ENCODE peak calls at places on chromosomes 16 and 17, in ten cellular contexts. A is RWPE1, Z is GM13977, Y is foreskin fibroblast, O is BE2C, K is fibroblast of pulmonary artery, T is type B pancreatic cell, J is psoas muscle, U is tibial artery, B is fibroblast of mammary gland. W is an unnamed sample.

GRCh38 chr17:77560841-77561240 is 397.7 kb upstream of the TNRC6C start:
- DNase-seq in A (no peak), Z (no peak), Y (no peak), O (no peak), K (no peak), T (no peak), J (no peak), U (no peak), B (no peak), W (no peak)

GRCh38 chr17:40422990-40423611 is 5.4 kb upstream of the TOP2A start:
- DNase-seq in A (no peak), Z (no peak), Y (no peak), O (peak), K (no peak), T (peak), J (no peak), U (no peak), B (no peak), W (peak)

GRCh38 chr16:84600343-84601229 is 17.3 kb downstream of the COTL1 start:
- DNase-seq in A (no peak), Z (peak), Y (no peak), O (no peak), K (no peak), T (no peak), J (no peak), U (no peak), B (no peak), W (no peak)

GRCh38 chr17:75246404-75246803 is 15.0 kb downstream of the GGA3 start:
- DNase-seq in A (no peak), Z (no peak), Y (no peak), O (no peak), K (no peak), T (no peak), J (no peak), U (no peak), B (no peak), W (no peak)

GRCh38 chr17:77437747-77438146 is 297.0 kb downstream of the SEC14L1 start:
- DNase-seq in A (no peak), Z (no peak), Y (no peak), O (no peak), K (no peak), T (no peak), J (no peak), U (no peak), B (no peak), W (no peak)

GRCh38 chr16:54931757-54932660 is 1.3 kb downstream of the IRX5 start:
- DNase-seq in A (no peak), Z (peak), Y (no peak), O (no peak), K (no peak), T (no peak), J (no peak), U (no peak), B (no peak), W (no peak)

GRCh38 chr16:50879873-50880695 is 138.2 kb downstream of the CYLD start:
- DNase-seq in A (no peak), Z (no peak), Y (no peak), O (no peak), K (no peak), T (no peak), J (no peak), U (no peak), B (no peak), W (peak)

GRCh38 chr17:76138234-76138895 is 2.7 kb downstream of the FOXJ1 start:
- DNase-seq in A (no peak), Z (no peak), Y (no peak), O (no peak), K (no peak), T (no peak), J (no peak), U (no peak), B (no peak), W (no peak)

GRCh38 chr17:38535886-38536285 is 69.9 kb downstream of the SRCIN1 start:
- DNase-seq in A (no peak), Z (no peak), Y (no peak), O (no peak), K (no peak), T (no peak), J (no peak), U (no peak), B (no peak), W (no peak)

GRCh38 chr16:82633964-82634600 is 7.3 kb downstream of the CDH13 start:
- DNase-seq in A (peak), Z (no peak), Y (no peak), O (no peak), K (peak), T (no peak), J (peak), U (no peak), B (no peak), W (no peak)

GRCh38 chr16:87713469-87714229 is 52.1 kb downstream of the KLHDC4 start:
- DNase-seq in A (no peak), Z (no peak), Y (no peak), O (no peak), K (no peak), T (no peak), J (no peak), U (no peak), B (no peak), W (no peak)

GRCh38 chr16:67551091-67551490 is 11.2 kb upstream of the CTCF start:
- DNase-seq in A (no peak), Z (no peak), Y (no peak), O (no peak), K (no peak), T (no peak), J (no peak), U (no peak), B (no peak), W (no peak)

GRCh38 chr16:2474877-2475412 is at the start of gene TBC1D24:
- DNase-seq in A (peak), Z (peak), Y (peak), O (peak), K (peak), T (peak), J (peak), U (peak), B (peak), W (peak)

GRCh38 chr16:87538160-87538559 is 45.3 kb upstream of the ZCCHC14 start:
- DNase-seq in A (no peak), Z (no peak), Y (no peak), O (no peak), K (no peak), T (no peak), J (no peak), U (no peak), B (no peak), W (no peak)

GRCh38 chr17:51147641-51148040 is 5.7 kb upstream of the NME1 start:
- DNase-seq in A (no peak), Z (no peak), Y (no peak), O (no peak), K (no peak), T (no peak), J (no peak), U (no peak), B (no peak), W (no peak)

GRCh38 chr17:72474243-72474642 is 353.4 kb downstream of the SOX9 start:
- DNase-seq in A (no peak), Z (no peak), Y (no peak), O (no peak), K (no peak), T (no peak), J (no peak), U (no peak), B (no peak), W (no peak)
- TF ChIP-seq CTCF in A (no peak), Z (no peak), Y (no peak), O (no peak), K (no peak), T (no peak), J (no peak), U (no peak), B (no peak), W (no peak)

GRCh38 chr16:5059386-5060072 is 6.2 kb downstream of the C16orf89 start:
- DNase-seq in A (no peak), Z (no peak), Y (no peak), O (no peak), K (no peak), T (no peak), J (no peak), U (no peak), B (no peak), W (no peak)

GRCh38 chr16:5054876-5055865 is 10.6 kb downstream of the C16orf89 start:
- DNase-seq in A (no peak), Z (no peak), Y (no peak), O (no peak), K (no peak), T (no peak), J (no peak), U (no peak), B (no peak), W (no peak)

GRCh38 chr16:5058476-5058875 is 7.3 kb downstream of the C16orf89 start:
- DNase-seq in A (no peak), Z (no peak), Y (no peak), O (peak), K (peak), T (no peak), J (no peak), U (no peak), B (no peak), W (no peak)

GRCh38 chr16:5060073-5060641 is 5.6 kb downstream of the C16orf89 start:
- DNase-seq in A (no peak), Z (no peak), Y (no peak), O (no peak), K (no peak), T (no peak), J (no peak), U (no peak), B (no peak), W (no peak)

GRCh38 chr16:5056347-5056746 is 9.4 kb downstream of the C16orf89 start:
- DNase-seq in A (no peak), Z (no peak), Y (no peak), O (peak), K (no peak), T (no peak), J (no peak), U (no peak), B (peak), W (peak)
- TF ChIP-seq CTCF in A (no peak), Z (peak), Y (peak), O (peak), K (peak), T (peak), J (no peak), U (no peak), B (peak), W (peak)

GRCh38 chr17:35001549-35001948 is 21.2 kb downstream of the LIG3 start:
- DNase-seq in A (no peak), Z (no peak), Y (peak), O (no peak), K (peak), T (no peak), J (no peak), U (no peak), B (peak), W (no peak)

GRCh38 chr17:35003778-35004177 is 23.5 kb downstream of the LIG3 start:
- DNase-seq in A (no peak), Z (no peak), Y (no peak), O (no peak), K (no peak), T (no peak), J (no peak), U (no peak), B (no peak), W (no peak)

GRCh38 chr17:35006345-35006744 is 26.0 kb downstream of the LIG3 start:
- DNase-seq in A (no peak), Z (no peak), Y (no peak), O (no peak), K (no peak), T (no peak), J (no peak), U (no peak), B (no peak), W (no peak)

GRCh38 chr17:34999456-34999855 is 19.1 kb downstream of the LIG3 start:
- DNase-seq in A (no peak), Z (no peak), Y (no peak), O (no peak), K (no peak), T (no peak), J (no peak), U (no peak), B (no peak), W (no peak)

DNA sequence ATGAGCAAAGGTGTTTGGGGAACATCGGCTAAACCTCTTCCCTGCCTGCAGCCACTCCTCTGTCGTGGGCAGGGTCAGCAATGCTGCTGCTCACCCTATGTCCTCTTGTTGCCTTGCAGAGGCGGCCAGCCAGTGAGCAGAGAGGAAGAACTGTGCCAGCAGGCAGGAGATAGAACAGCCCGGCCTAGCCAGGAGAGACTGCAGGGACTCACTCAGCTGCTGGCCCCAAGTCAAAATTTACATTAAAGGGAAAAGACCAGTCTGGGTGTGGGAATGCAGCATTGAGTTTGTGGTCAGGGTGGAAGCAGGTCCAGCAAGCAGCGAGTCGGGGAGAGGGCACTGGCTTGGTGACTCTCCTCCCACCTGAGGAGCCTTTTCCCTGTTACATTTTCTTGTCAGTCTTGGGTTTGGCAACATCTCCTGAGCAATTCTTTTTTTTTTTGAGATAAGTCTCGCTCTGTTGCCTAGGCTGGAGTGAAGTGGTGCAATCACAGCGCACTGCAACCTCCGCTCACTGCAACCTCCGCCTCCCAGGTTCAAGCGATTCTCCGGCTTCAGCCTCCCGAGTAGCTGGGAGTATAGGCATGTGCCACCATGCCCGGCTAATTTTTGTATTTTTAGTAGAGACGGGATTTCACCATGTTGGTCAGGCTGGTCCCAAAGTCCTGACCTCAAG is 22.7 kb downstream of the LIG3 start:
- DNase-seq in A (no peak), Z (no peak), Y (no peak), O (no peak), K (peak), T (no peak), J (no peak), U (no peak), B (peak), W (no peak)
- TF ChIP-seq CTCF in A (no peak), Z (no peak), Y (no peak), O (no peak), K (no peak), T (no peak), J (no peak), U (no peak), B (no peak), W (no peak)

GRCh38 chr17:30597776-30598288 is 120.6 kb downstream of the GOSR1 start:
- DNase-seq in A (no peak), Z (no peak), Y (no peak), O (no peak), K (no peak), T (no peak), J (no peak), U (no peak), B (peak), W (no peak)

GRCh38 chr17:30600830-30601494 is 123.8 kb downstream of the GOSR1 start:
- DNase-seq in A (peak), Z (peak), Y (no peak), O (no peak), K (peak), T (no peak), J (no peak), U (peak), B (peak), W (no peak)

GRCh38 chr17:30599424-30600061 is 122.3 kb downstream of the GOSR1 start:
- DNase-seq in A (no peak), Z (no peak), Y (no peak), O (no peak), K (no peak), T (no peak), J (no peak), U (no peak), B (no peak), W (no peak)

GRCh38 chr17:30605027-30605426 is 127.8 kb downstream of the GOSR1 start:
- DNase-seq in A (no peak), Z (no peak), Y (no peak), O (no peak), K (no peak), T (no peak), J (no peak), U (no peak), B (no peak), W (no peak)

GRCh38 chr17:30600062-30600829 is 123.0 kb downstream of the GOSR1 start:
- DNase-seq in A (peak), Z (peak), Y (peak), O (peak), K (peak), T (peak), J (peak), U (peak), B (peak), W (peak)
- TF ChIP-seq CTCF in A (peak), Z (peak), Y (peak), O (peak), K (peak), T (peak), J (peak), U (peak), B (peak), W (peak)

DNA sequence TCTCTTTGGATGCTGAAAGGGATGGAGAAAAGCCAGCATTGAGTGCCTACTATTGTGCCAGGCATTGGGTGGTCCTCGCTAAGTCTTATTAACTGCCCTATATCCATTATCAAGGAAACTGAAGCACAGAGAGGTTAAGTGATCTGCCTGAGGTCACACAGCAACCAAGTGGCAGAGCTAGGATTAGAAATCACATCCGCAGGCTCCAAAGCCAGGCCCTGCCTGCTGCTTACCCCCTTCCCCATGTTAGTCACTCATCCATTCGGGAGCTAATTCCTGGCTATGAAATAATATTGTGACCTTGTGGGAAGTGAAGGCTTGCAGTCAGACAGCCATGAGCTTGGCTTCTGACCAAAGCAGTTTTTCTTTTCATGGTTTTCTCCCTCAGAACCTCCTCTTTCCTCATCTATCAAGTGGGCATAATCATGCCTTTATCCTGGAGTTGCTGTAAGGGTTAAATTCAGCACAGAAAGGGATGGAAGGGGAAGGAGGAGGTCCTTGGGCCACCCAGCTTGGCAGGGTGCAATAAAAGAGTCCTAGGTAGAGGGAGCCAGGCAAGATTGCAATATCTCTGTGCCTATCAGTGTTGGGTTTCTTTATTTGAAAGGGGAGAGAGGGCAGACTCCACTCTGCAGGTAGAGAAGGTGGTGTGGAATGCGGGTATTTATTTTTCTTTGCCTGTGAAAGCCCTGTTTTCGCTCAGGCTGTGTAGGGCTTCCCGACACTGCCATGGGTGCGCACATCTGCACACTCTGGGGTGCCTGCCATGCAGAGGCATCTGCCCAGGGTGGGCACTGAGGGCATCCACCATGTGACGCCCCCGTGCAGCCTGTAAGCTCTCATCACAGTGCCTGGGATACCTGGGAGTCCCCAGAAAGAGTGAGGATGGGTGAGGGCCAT is 11.3 kb downstream of the RAI1 start:
- DNase-seq in A (no peak), Z (no peak), Y (no peak), O (no peak), K (no peak), T (no peak), J (no peak), U (no peak), B (no peak), W (no peak)
- TF ChIP-seq CTCF in A (no peak), Z (no peak), Y (no peak), O (no peak), K (peak), T (no peak), J (no peak), U (no peak), B (no peak), W (no peak)

GRCh38 chr17:69690531-69690930 is 276.0 kb downstream of the MAP2K6 start:
- DNase-seq in A (no peak), Z (no peak), Y (no peak), O (no peak), K (peak), T (no peak), J (no peak), U (no peak), B (no peak), W (no peak)
- TF ChIP-seq CTCF in A (no peak), Z (no peak), Y (no peak), O (no peak), K (no peak), T (no peak), J (no peak), U (no peak), B (no peak), W (no peak)

GRCh38 chr17:2041561-2042354 is at the start of gene OVCA2:
- DNase-seq in A (peak), Z (peak), Y (peak), O (peak), K (peak), T (peak), J (peak), U (peak), B (peak), W (peak)
- TF ChIP-seq CTCF in A (peak), Z (peak), Y (peak), O (peak), K (peak), T (peak), J (peak), U (peak), B (peak), W (no peak)

GRCh38 chr16:31074814-31075183 is 577 bp downstream of the ZNF646 start:
- DNase-seq in A (no peak), Z (no peak), Y (no peak), O (no peak), K (peak), T (no peak), J (no peak), U (no peak), B (peak), W (no peak)

GRCh38 chr16:31072540-31073072 is 1.4 kb downstream of the ZNF668 start:
- DNase-seq in A (peak), Z (no peak), Y (no peak), O (no peak), K (peak), T (no peak), J (no peak), U (no peak), B (peak), W (peak)

GRCh38 chr16:31073823-31074072 is 292 bp downstream of the ZNF668 start:
- DNase-seq in A (no peak), Z (no peak), Y (no peak), O (no peak), K (no peak), T (no peak), J (no peak), U (no peak), B (no peak), W (no peak)

GRCh38 chr16:31073073-31073822 is 792 bp downstream of the ZNF668 start:
- DNase-seq in A (peak), Z (peak), Y (peak), O (peak), K (peak), T (peak), J (peak), U (peak), B (peak), W (peak)

GRCh38 chr16:31074073-31074813 is at the start of the genes ZNF646 and ZNF668:
- DNase-seq in A (peak), Z (peak), Y (peak), O (peak), K (peak), T (peak), J (peak), U (peak), B (peak), W (peak)
- TF ChIP-seq CTCF in A (no peak), Z (no peak), Y (no peak), O (no peak), K (no peak), T (no peak), J (no peak), U (no peak), B (no peak), W (no peak)